ENCODE peak calls at places on chromosomes 11 and 22, in five cellular contexts. A is trophoblast cell, R is H9, P is IMR-90, G is H1. C is an unnamed sample.

GRCh38 chr11:115674176-115674575 is 170.0 kb upstream of the CADM1 start:
- DNase-seq in G (no peak), R (peak), A (no peak), P (peak), C (no peak)

GRCh38 chr11:134045799-134046635 is 22.9 kb upstream of the JAM3 start:
- DNase-seq in G (no peak), A (peak), R (peak), P (no peak), C (peak)

GRCh38 chr11:109658169-109658568 is 236.2 kb downstream of the C11orf87 start:
- DNase-seq in R (no peak), P (no peak), A (no peak), G (no peak), C (no peak)

GRCh38 chr11:120295110-120295509 is 30.0 kb upstream of the TLCD5 start:
- DNase-seq in A (peak), G (no peak), R (no peak), P (no peak), C (no peak)

GRCh38 chr11:110862407-110862806 is 150.2 kb upstream of the ARHGAP20 start:
- DNase-seq in A (no peak), G (no peak), P (no peak), R (no peak), C (no peak)

GRCh38 chr22:25368271-25368670 is 148.8 kb downstream of the CRYBB2 start:
- DNase-seq in P (peak), A (no peak), G (no peak), R (no peak), C (peak)

GRCh38 chr11:62577046-62577708 is 3.5 kb upstream of the EEF1G start:
- DNase-seq in P (peak), R (no peak), A (no peak), G (no peak), C (no peak)

GRCh38 chr22:17734197-17734596 is 40.1 kb downstream of the BID start:
- DNase-seq in P (peak), G (no peak), A (no peak), R (no peak), C (peak)

GRCh38 chr11:60428517-60428916 is 855 bp upstream of the MS4A5 start:
- DNase-seq in R (no peak), A (no peak), G (no peak), P (no peak), C (no peak)

GRCh38 chr11:19868871-19869270 is 156.2 kb downstream of the NAV2 start:
- DNase-seq in G (no peak), R (no peak), A (no peak), P (peak), C (no peak)

GRCh38 chr11:19316434-19316833 is 75.7 kb upstream of the E2F8 start:
- DNase-seq in R (no peak), A (no peak), G (no peak), P (no peak), C (no peak)

GRCh38 chr11:109423114-109423859 is 1.3 kb downstream of the C11orf87 start:
- DNase-seq in G (peak), A (no peak), R (peak), P (no peak), C (peak)

GRCh38 chr11:121741954-121742361 is 289.2 kb upstream of the SORL1-AS1 start:
- DNase-seq in A (no peak), P (peak), R (no peak), G (no peak), C (no peak)

GRCh38 chr11:69841859-69842698 is 22.9 kb upstream of the FGF3 start:
- DNase-seq in G (peak), P (peak), A (peak), R (peak), C (no peak)

GRCh38 chr11:116647305-116648080 is 125.3 kb downstream of the BUD13 start:
- DNase-seq in R (peak), P (no peak), A (no peak), G (no peak), C (no peak)

GRCh38 chr22:31230155-31230870 is 18.2 kb downstream of the LIMK2 start:
- DNase-seq in P (peak), R (no peak), G (no peak), A (peak), C (peak)

GRCh38 chr11:66956689-66957290 is 1.4 kb downstream of the PC start:
- DNase-seq in G (no peak), P (peak), R (peak), A (peak), C (peak)

GRCh38 chr11:73267122-73267846 is 4.9 kb upstream of the P2RY6 start:
- DNase-seq in G (no peak), A (no peak), P (no peak), R (peak), C (no peak)

GRCh38 chr22:31614781-31615480 is 47.1 kb downstream of the PISD start:
- DNase-seq in G (no peak), P (no peak), R (no peak), A (no peak), C (no peak)

GRCh38 chr11:47087801-47088200 is 88.9 kb downstream of the ARFGAP2 start:
- DNase-seq in R (no peak), G (no peak), P (no peak), A (no peak), C (no peak)

GRCh38 chr11:35588627-35589026 is 29.6 kb upstream of the FJX1 start:
- DNase-seq in P (peak), G (no peak), A (peak), R (no peak), C (peak)

GRCh38 chr11:27294654-27295053 is 68.4 kb downstream of the CCDC34 start:
- DNase-seq in P (no peak), G (no peak), R (no peak), A (no peak), C (no peak)
- H3K9ac ChIP-seq in P (no peak), G (no peak), R (no peak), A (no peak), C (no peak)

GRCh38 chr22:20145206-20145831 is 5.5 kb downstream of the CCDC188 start:
- DNase-seq in A (no peak), G (no peak), R (no peak), P (no peak), C (no peak)

GRCh38 chr22:20147286-20147988 is 3.4 kb downstream of the CCDC188 start:
- DNase-seq in R (no peak), G (no peak), P (no peak), A (no peak), C (no peak)

GRCh38 chr22:20143883-20144665 is 6.8 kb downstream of the CCDC188 start:
- DNase-seq in P (no peak), R (no peak), G (no peak), A (no peak), C (no peak)

GRCh38 chr22:20146777-20147176 is 4.1 kb downstream of the CCDC188 start:
- DNase-seq in G (no peak), R (no peak), A (no peak), P (no peak), C (no peak)

DNA sequence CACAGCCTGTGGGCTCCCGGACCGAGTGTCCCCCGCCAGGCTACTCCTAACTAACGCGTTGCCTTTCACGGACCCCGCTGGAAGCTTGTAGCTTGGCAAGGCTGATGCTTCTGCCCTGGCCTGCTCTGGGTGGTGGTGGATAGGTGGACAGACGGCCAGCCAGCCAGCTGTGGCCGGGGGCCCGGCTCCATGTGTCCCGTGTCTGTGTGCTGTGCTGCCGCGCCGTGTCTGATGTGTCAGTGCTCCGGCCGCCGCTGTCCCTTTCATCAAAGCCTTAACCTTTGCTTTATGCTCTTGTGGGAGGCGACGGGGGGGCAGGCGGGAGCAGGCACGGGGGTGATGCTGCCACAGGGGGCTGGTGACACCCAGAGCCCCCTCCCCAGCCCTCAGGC is 5.0 kb downstream of the CCDC188 start:
- DNase-seq in G (no peak), A (no peak), P (no peak), R (no peak), C (no peak)
- H3K14ac ChIP-seq in G (no peak), A (no peak), P (no peak), R (no peak), C (no peak)

GRCh38 chr22:38246692-38247091 is 26.1 kb downstream of the TMEM184B start:
- DNase-seq in P (no peak), R (no peak), A (no peak), G (no peak), C (no peak)
- H3K9ac ChIP-seq in P (no peak), R (no peak), A (no peak), G (no peak), C (no peak)

GRCh38 chr11:64305075-64305690 is at the start of gene ESRRA:
- DNase-seq in P (peak), R (peak), G (peak), A (peak), C (peak)

GRCh38 chr11:64305691-64306562 is 603 bp downstream of the ESRRA start:
- DNase-seq in R (peak), G (peak), P (peak), A (peak), C (peak)

GRCh38 chr11:64304032-64304315 is 1.4 kb upstream of the ESRRA start:
- DNase-seq in P (no peak), G (no peak), A (no peak), R (no peak), C (no peak)

GRCh38 chr11:64303109-64304031 is 2.0 kb upstream of the ESRRA start:
- DNase-seq in A (no peak), P (no peak), R (no peak), G (no peak), C (no peak)

GRCh38 chr11:64304316-64305072 is 830 bp upstream of the ESRRA start:
- DNase-seq in P (peak), R (peak), G (peak), A (peak), C (peak)
- H3K14ac ChIP-seq in P (peak), R (peak), G (no peak), A (peak), C (no peak)

DNA sequence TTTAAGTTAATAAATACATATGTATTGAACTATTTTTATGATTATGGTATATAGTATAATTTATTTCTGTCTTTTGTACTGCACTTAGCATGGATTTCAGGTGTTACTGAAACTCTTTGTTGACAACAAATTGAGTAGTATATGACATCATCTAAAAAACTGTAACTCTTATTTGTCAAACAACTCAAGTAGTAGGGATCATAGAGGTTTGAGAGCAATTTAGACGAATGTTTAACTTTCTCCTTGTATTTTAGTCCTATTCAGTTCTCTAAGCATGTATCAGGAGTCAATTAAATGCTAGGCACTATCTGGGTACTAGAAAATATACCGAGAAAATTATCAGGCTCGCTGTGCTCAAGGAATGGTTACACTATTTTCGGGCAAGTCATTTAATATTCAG is 595.2 kb downstream of the METTL15 start:
- DNase-seq in G (no peak), P (no peak), A (no peak), R (no peak), C (no peak)
- H3K9ac ChIP-seq in G (no peak), P (no peak), A (no peak), R (no peak), C (no peak)

GRCh38 chr11:75639752-75640151 is 29.1 kb downstream of the MAP6 start:
- DNase-seq in A (peak), G (no peak), P (peak), R (no peak), C (peak)
- H3K14ac ChIP-seq in A (no peak), G (no peak), P (no peak), R (no peak), C (no peak)

GRCh38 chr11:58939277-58939676 is at the start of gene GLYATL1:
- DNase-seq in G (no peak), P (no peak), R (no peak), A (no peak), C (no peak)
- H3K9ac ChIP-seq in G (no peak), P (no peak), R (no peak), A (no peak), C (no peak)

DNA sequence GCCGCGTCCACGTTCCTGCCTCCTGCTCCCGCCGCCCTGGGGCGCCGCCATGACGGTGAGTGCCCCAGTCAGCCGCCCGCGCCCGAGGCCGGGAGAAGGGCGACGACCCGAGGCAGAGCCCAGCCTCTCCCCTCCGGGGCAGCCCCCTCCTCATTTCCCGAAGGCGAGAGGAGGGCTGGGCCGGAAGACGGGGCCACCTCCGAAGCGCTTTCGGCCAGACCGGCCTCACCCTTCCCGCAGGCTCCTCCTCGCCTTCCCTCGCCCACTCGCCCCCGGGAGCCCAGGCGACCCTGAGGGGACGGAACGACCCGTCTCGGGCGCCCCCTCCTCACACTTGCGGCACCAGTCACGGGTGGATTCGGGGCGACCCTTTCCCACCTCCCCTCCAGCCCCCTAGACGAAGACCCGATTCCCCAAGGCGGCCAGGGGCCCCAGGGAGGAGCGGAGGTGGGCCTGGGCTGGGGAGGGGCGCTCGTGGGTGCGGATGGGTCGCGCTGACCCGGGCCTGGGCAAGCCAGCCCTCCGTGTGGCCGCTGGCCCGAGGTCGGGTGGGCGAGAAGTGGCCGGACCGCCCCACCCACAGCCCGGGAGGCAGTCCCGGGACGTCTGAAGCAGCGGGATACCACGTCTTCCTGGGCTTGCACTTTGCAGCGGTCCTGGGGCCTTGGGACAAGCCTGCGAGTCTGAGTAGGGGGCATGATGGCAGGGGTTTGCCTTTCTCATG is 49.7 kb downstream of the TRIOBP start:
- DNase-seq in A (peak), P (no peak), R (no peak), G (peak), C (no peak)
- H3K14ac ChIP-seq in A (peak), P (peak), R (peak), G (no peak), C (no peak)

GRCh38 chr11:85313741-85314140 is 313.4 kb downstream of the DLG2 start:
- DNase-seq in A (no peak), G (no peak), R (no peak), P (no peak), C (no peak)

GRCh38 chr11:85318573-85318972 is 308.6 kb downstream of the DLG2 start:
- DNase-seq in R (no peak), P (no peak), G (no peak), A (no peak), C (no peak)

DNA sequence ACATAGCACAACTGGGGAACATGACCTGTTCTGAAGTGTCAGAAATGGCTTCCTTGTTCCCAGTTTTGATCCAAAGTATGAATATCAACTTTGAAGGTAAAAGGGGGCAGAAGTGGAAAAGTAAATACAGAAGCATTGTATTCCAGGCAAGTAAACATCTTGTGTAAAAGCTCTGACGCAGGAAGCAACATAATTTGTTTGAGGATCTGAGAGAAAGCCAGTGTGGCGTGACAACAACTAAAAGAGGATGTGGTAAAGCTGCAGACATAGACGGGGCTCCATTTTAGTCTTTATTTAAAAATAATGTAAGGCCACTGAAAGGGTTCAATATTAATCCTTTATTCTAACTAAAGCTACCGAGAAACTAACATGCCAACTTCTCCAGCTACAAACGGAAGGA is 310.2 kb downstream of the DLG2 start:
- DNase-seq in R (no peak), A (no peak), G (no peak), P (no peak), C (no peak)
- H3K9ac ChIP-seq in R (no peak), A (no peak), G (no peak), P (no peak), C (no peak)